ENCODE peak calls at places on chromosome 9, in seven cellular contexts. L is M059J; R is skeletal muscle cell; S is C1 segment of cervical spinal cord; B is activated CD8-positive, alpha-beta T cell treated with anti-CD3 and anti-CD28 coated beads for 36 hours; P is EL; F is fibroblast of the conjunctiva. T is an unnamed sample.

GRCh38 chr9:116151966-116152381 is 1.6 kb upstream of the PAPPA start:
- DNase-seq in R (peak; percentile 81), P (peak; percentile 93), F (peak; percentile 61), L (peak; percentile 59), S (no peak), B (no peak), T (peak; percentile 69)

GRCh38 chr9:297104-297794 is 82.6 kb downstream of the DOCK8 start:
- DNase-seq in B (peak; percentile 38), S (peak; percentile 1), R (no peak), L (peak; percentile 85), F (no peak), P (no peak), T (no peak)

GRCh38 chr9:89853931-89854330 is 249.1 kb downstream of the GADD45G start:
- DNase-seq in R (no peak), B (no peak), L (no peak), S (no peak), F (no peak), P (no peak), T (no peak)

GRCh38 chr9:134575817-134576176 is 65.8 kb upstream of the COL5A1 start:
- DNase-seq in L (no peak), P (no peak), S (no peak), R (no peak), F (no peak), B (no peak), T (no peak)

GRCh38 chr9:98401140-98402025 is 145.9 kb upstream of the TBC1D2 start:
- DNase-seq in P (no peak), R (no peak), B (no peak), S (no peak), L (peak; percentile 6), F (no peak), T (no peak)

GRCh38 chr9:135961811-135962695 is 880 bp upstream of the UBAC1 start:
- DNase-seq in R (no peak), L (no peak), B (no peak), P (no peak), F (no peak), S (no peak), T (no peak)

GRCh38 chr9:132099741-132100407 is 20.2 kb upstream of the MED27 start:
- DNase-seq in R (no peak), L (peak; percentile 79), P (no peak), B (no peak), S (no peak), F (no peak), T (no peak)

GRCh38 chr9:116904165-116904564 is 217.1 kb downstream of the TRIM32 start:
- DNase-seq in S (no peak), L (no peak), R (no peak), B (no peak), F (no peak), P (no peak), T (no peak)

GRCh38 chr9:78406933-78407332 is 110.0 kb downstream of the PSAT1 start:
- DNase-seq in S (no peak), B (no peak), R (no peak), F (no peak), L (no peak), P (no peak), T (no peak)

GRCh38 chr9:97570899-97571298 is 62.3 kb downstream of the TSTD2 start:
- DNase-seq in S (peak; percentile 68), L (peak; percentile 24), F (no peak), P (peak; percentile 10), R (no peak), B (no peak), T (peak; percentile 23)

GRCh38 chr9:100473271-100474081 is 527 bp downstream of the TMEFF1 start:
- DNase-seq in B (peak; percentile 52), L (peak; percentile 54), S (no peak), R (no peak), P (peak; percentile 51), F (no peak), T (peak; percentile 40)

GRCh38 chr9:97578846-97579245 is 54.3 kb downstream of the TSTD2 start:
- DNase-seq in F (no peak), B (no peak), L (no peak), R (no peak), P (no peak), S (no peak), T (no peak)

GRCh38 chr9:112334319-112334828 is 955 bp upstream of the PTBP3 start:
- DNase-seq in S (no peak), R (no peak), B (peak; percentile 84), F (no peak), P (peak; percentile 51), L (peak; percentile 49), T (peak; percentile 36)

GRCh38 chr9:20340161-20340861 is 282.0 kb downstream of the MLLT3 start:
- DNase-seq in F (no peak), L (no peak), B (no peak), S (no peak), R (no peak), P (no peak), T (no peak)

GRCh38 chr9:14400658-14400995 is 86.7 kb upstream of the NFIB start:
- DNase-seq in F (peak; percentile 94), L (peak; percentile 68), B (no peak), S (peak; percentile 10), R (peak; percentile 72), P (peak; percentile 41), T (peak; percentile 65)

GRCh38 chr9:38280251-38280800 is 112.2 kb upstream of the ALDH1B1 start:
- DNase-seq in B (no peak), L (no peak), S (no peak), F (no peak), R (no peak), P (no peak), T (no peak)

GRCh38 chr9:7006417-7006816 is 248.6 kb downstream of the KDM4C start:
- DNase-seq in F (no peak), P (no peak), S (no peak), B (no peak), R (no peak), L (no peak), T (no peak)

GRCh38 chr9:89888233-89888632 is 283.4 kb downstream of the GADD45G start:
- DNase-seq in B (no peak), F (no peak), R (no peak), L (no peak), S (no peak), P (no peak), T (no peak)

GRCh38 chr9:68750179-68750685 is 45.2 kb downstream of the PIP5K1B start:
- DNase-seq in F (no peak), R (no peak), L (no peak), B (no peak), S (no peak), P (no peak), T (no peak)

GRCh38 chr9:137506702-137507171 is 43.5 kb downstream of the PNPLA7 start:
- DNase-seq in F (no peak), S (no peak), R (peak; percentile 19), P (peak; percentile 80), L (no peak), B (no peak), T (no peak)

GRCh38 chr9:89502038-89502601 is 4.2 kb upstream of the SEMA4D start:
- DNase-seq in S (no peak), P (no peak), R (no peak), L (no peak), B (peak; percentile 79), F (no peak), T (no peak)

GRCh38 chr9:109448223-109448622 is 49.9 kb downstream of the PTPN3 start:
- DNase-seq in P (peak; percentile 58), B (no peak), R (no peak), F (peak; percentile 9), S (no peak), L (peak; percentile 82), T (peak; percentile 80)

GRCh38 chr9:77731930-77732329 is 83.8 kb upstream of the GNA14 start:
- DNase-seq in F (no peak), B (no peak), R (peak; percentile 39), P (no peak), L (no peak), S (no peak), T (no peak)

GRCh38 chr9:138010274-138010800 is 132.8 kb downstream of the CACNA1B start:
- DNase-seq in L (no peak), P (no peak), F (no peak), S (no peak), B (no peak), R (no peak), T (no peak)

T was measured in RPMI7951.